ENCODE peak calls at places on chromosomes 2 and 18, in six cellular contexts. One of them, this sample, is unnamed.

GRCh38 chr18:48079885-48080284 is 149.4 kb upstream of the SMAD2 start:
- DNase-seq in SK-N-SH: no peak
- DNase-seq in naive thymus-derived CD4-positive, alpha-beta T cell: no peak
- DNase-seq in GM23248: no peak
- DNase-seq in right cardiac atrium: no peak
- DNase-seq in right lobe of liver: no peak
- DNase-seq in this sample: no peak

GRCh38 chr2:223860809-223861738 is 23.7 kb upstream of the AP1S3 start:
- DNase-seq in SK-N-SH: no peak
- DNase-seq in naive thymus-derived CD4-positive, alpha-beta T cell: no peak
- DNase-seq in GM23248: peak; percentile 68
- DNase-seq in right cardiac atrium: no peak
- DNase-seq in right lobe of liver: no peak
- DNase-seq in this sample: no peak

GRCh38 chr2:168622559-168622958 is 166.5 kb downstream of the CERS6 start:
- DNase-seq in SK-N-SH: no peak
- DNase-seq in naive thymus-derived CD4-positive, alpha-beta T cell: no peak
- DNase-seq in GM23248: no peak
- DNase-seq in right cardiac atrium: no peak
- DNase-seq in right lobe of liver: no peak
- DNase-seq in this sample: no peak

GRCh38 chr2:60439219-60439974 is 114.1 kb downstream of the BCL11A start:
- DNase-seq in SK-N-SH: peak; percentile 42
- DNase-seq in naive thymus-derived CD4-positive, alpha-beta T cell: no peak
- DNase-seq in GM23248: no peak
- DNase-seq in right cardiac atrium: peak; percentile 83
- DNase-seq in right lobe of liver: peak; percentile 53
- DNase-seq in this sample: no peak

GRCh38 chr2:230416061-230416721 is at the start of gene SP100:
- DNase-seq in SK-N-SH: no peak
- DNase-seq in naive thymus-derived CD4-positive, alpha-beta T cell: peak; percentile 73
- DNase-seq in GM23248: peak; percentile 93
- DNase-seq in right cardiac atrium: peak; percentile 88
- DNase-seq in right lobe of liver: peak; percentile 80
- DNase-seq in this sample: peak; percentile 79

GRCh38 chr2:191029280-191029908 is 15.4 kb upstream of the STAT1 start:
- DNase-seq in SK-N-SH: no peak
- DNase-seq in naive thymus-derived CD4-positive, alpha-beta T cell: no peak
- DNase-seq in GM23248: no peak
- DNase-seq in right cardiac atrium: no peak
- DNase-seq in right lobe of liver: no peak
- DNase-seq in this sample: no peak

GRCh38 chr2:216860738-216861137 is 874 bp upstream of the TNP1 start:
- DNase-seq in SK-N-SH: no peak
- DNase-seq in naive thymus-derived CD4-positive, alpha-beta T cell: no peak
- DNase-seq in GM23248: peak; percentile 25
- DNase-seq in right cardiac atrium: no peak
- DNase-seq in right lobe of liver: no peak
- DNase-seq in this sample: no peak

GRCh38 chr2:65277791-65278449 is 50.3 kb downstream of the ACTR2 start:
- DNase-seq in SK-N-SH: no peak
- DNase-seq in naive thymus-derived CD4-positive, alpha-beta T cell: no peak
- DNase-seq in GM23248: peak; percentile 57
- DNase-seq in right cardiac atrium: no peak
- DNase-seq in right lobe of liver: no peak
- DNase-seq in this sample: no peak

GRCh38 chr2:113858764-113859163 is 31.1 kb upstream of the ACTR3 start:
- DNase-seq in SK-N-SH: no peak
- DNase-seq in naive thymus-derived CD4-positive, alpha-beta T cell: no peak
- DNase-seq in GM23248: peak; percentile 97
- DNase-seq in right cardiac atrium: no peak
- DNase-seq in right lobe of liver: no peak
- DNase-seq in this sample: no peak

GRCh38 chr18:34287825-34288224 is 63.1 kb upstream of the NOL4 start:
- DNase-seq in SK-N-SH: no peak
- DNase-seq in naive thymus-derived CD4-positive, alpha-beta T cell: no peak
- DNase-seq in GM23248: no peak
- DNase-seq in right cardiac atrium: no peak
- DNase-seq in right lobe of liver: no peak
- DNase-seq in this sample: no peak

GRCh38 chr2:1572638-1573037 is 159.4 kb downstream of the TPO start:
- DNase-seq in SK-N-SH: no peak
- DNase-seq in naive thymus-derived CD4-positive, alpha-beta T cell: no peak
- DNase-seq in GM23248: peak; percentile 90
- DNase-seq in right cardiac atrium: peak; percentile 80
- DNase-seq in right lobe of liver: no peak
- DNase-seq in this sample: no peak

GRCh38 chr2:207269021-207269420 is 103.3 kb upstream of the KLF7 start:
- DNase-seq in SK-N-SH: no peak
- DNase-seq in naive thymus-derived CD4-positive, alpha-beta T cell: no peak
- DNase-seq in GM23248: no peak
- DNase-seq in right cardiac atrium: no peak
- DNase-seq in right lobe of liver: no peak
- DNase-seq in this sample: no peak

GRCh38 chr2:892892-893291 is 57.8 kb upstream of the SNTG2 start:
- DNase-seq in SK-N-SH: no peak
- DNase-seq in naive thymus-derived CD4-positive, alpha-beta T cell: no peak
- DNase-seq in GM23248: no peak
- DNase-seq in right cardiac atrium: no peak
- DNase-seq in right lobe of liver: no peak
- DNase-seq in this sample: no peak

GRCh38 chr2:207449673-207450072 is 80.1 kb upstream of the CREB1 start:
- DNase-seq in SK-N-SH: no peak
- DNase-seq in naive thymus-derived CD4-positive, alpha-beta T cell: no peak
- DNase-seq in GM23248: no peak
- DNase-seq in right cardiac atrium: no peak
- DNase-seq in right lobe of liver: no peak
- DNase-seq in this sample: no peak

GRCh38 chr2:11744631-11745394 is 1.6 kb upstream of the LPIN1 start:
- DNase-seq in SK-N-SH: peak; percentile 71
- DNase-seq in naive thymus-derived CD4-positive, alpha-beta T cell: peak; percentile 26
- DNase-seq in GM23248: peak; percentile 45
- DNase-seq in right cardiac atrium: peak; percentile 71
- DNase-seq in right lobe of liver: no peak
- DNase-seq in this sample: peak; percentile 47

GRCh38 chr2:15863089-15863488 is 77.3 kb upstream of the MYCN start:
- DNase-seq in SK-N-SH: no peak
- DNase-seq in naive thymus-derived CD4-positive, alpha-beta T cell: no peak
- DNase-seq in GM23248: no peak
- DNase-seq in right cardiac atrium: no peak
- DNase-seq in right lobe of liver: no peak
- DNase-seq in this sample: no peak

GRCh38 chr2:54543736-54544396 is 87.7 kb downstream of the SPTBN1 start:
- DNase-seq in SK-N-SH: no peak
- DNase-seq in naive thymus-derived CD4-positive, alpha-beta T cell: no peak
- DNase-seq in GM23248: no peak
- DNase-seq in right cardiac atrium: no peak
- DNase-seq in right lobe of liver: no peak
- DNase-seq in this sample: no peak

GRCh38 chr2:39241588-39241987 is 2.2 kb downstream of the CDKL4 start:
- DNase-seq in SK-N-SH: no peak
- DNase-seq in naive thymus-derived CD4-positive, alpha-beta T cell: no peak
- DNase-seq in GM23248: no peak
- DNase-seq in right cardiac atrium: no peak
- DNase-seq in right lobe of liver: no peak
- DNase-seq in this sample: no peak

GRCh38 chr2:238601433-238602222 is 174.9 kb downstream of the ASB1 start:
- DNase-seq in SK-N-SH: no peak
- DNase-seq in naive thymus-derived CD4-positive, alpha-beta T cell: no peak
- DNase-seq in GM23248: peak; percentile 92
- DNase-seq in right cardiac atrium: no peak
- DNase-seq in right lobe of liver: no peak
- DNase-seq in this sample: peak; percentile 73

GRCh38 chr2:117855886-117856285 is 41.4 kb downstream of the DDX18 start:
- DNase-seq in SK-N-SH: no peak
- DNase-seq in naive thymus-derived CD4-positive, alpha-beta T cell: no peak
- DNase-seq in GM23248: peak; percentile 25
- DNase-seq in right cardiac atrium: no peak
- DNase-seq in right lobe of liver: no peak
- DNase-seq in this sample: no peak

GRCh38 chr2:190340369-190340768 is 3.0 kb upstream of the INPP1 start:
- DNase-seq in SK-N-SH: no peak
- DNase-seq in naive thymus-derived CD4-positive, alpha-beta T cell: no peak
- DNase-seq in GM23248: peak; percentile 58
- DNase-seq in right cardiac atrium: no peak
- DNase-seq in right lobe of liver: no peak
- DNase-seq in this sample: no peak

GRCh38 chr2:28683100-28683706 is 68.4 kb upstream of the PPP1CB start:
- DNase-seq in SK-N-SH: no peak
- DNase-seq in naive thymus-derived CD4-positive, alpha-beta T cell: no peak
- DNase-seq in GM23248: peak; percentile 89
- DNase-seq in right cardiac atrium: peak; percentile 92
- DNase-seq in right lobe of liver: peak; percentile 83
- DNase-seq in this sample: peak; percentile 85

GRCh38 chr2:230054079-230054478 is 14.6 kb downstream of the SLC16A14 start:
- DNase-seq in SK-N-SH: no peak
- DNase-seq in naive thymus-derived CD4-positive, alpha-beta T cell: no peak
- DNase-seq in GM23248: peak; percentile 76
- DNase-seq in right cardiac atrium: no peak
- DNase-seq in right lobe of liver: no peak
- DNase-seq in this sample: no peak

GRCh38 chr2:69567909-69568300 is 75.6 kb downstream of the AAK1 start:
- DNase-seq in SK-N-SH: no peak
- DNase-seq in naive thymus-derived CD4-positive, alpha-beta T cell: no peak
- DNase-seq in GM23248: peak; percentile 19
- DNase-seq in right cardiac atrium: no peak
- DNase-seq in right lobe of liver: no peak
- DNase-seq in this sample: no peak

GRCh38 chr2:106105151-106105922 is 88.8 kb downstream of the UXS1 start:
- DNase-seq in SK-N-SH: no peak
- DNase-seq in naive thymus-derived CD4-positive, alpha-beta T cell: no peak
- DNase-seq in GM23248: no peak
- DNase-seq in right cardiac atrium: no peak
- DNase-seq in right lobe of liver: no peak
- DNase-seq in this sample: no peak

GRCh38 chr2:175742367-175742766 is 259.7 kb downstream of the LNPK start:
- DNase-seq in SK-N-SH: no peak
- DNase-seq in naive thymus-derived CD4-positive, alpha-beta T cell: no peak
- DNase-seq in GM23248: peak; percentile 90
- DNase-seq in right cardiac atrium: no peak
- DNase-seq in right lobe of liver: no peak
- DNase-seq in this sample: no peak

GRCh38 chr2:66236816-66237469 is 198.0 kb upstream of the MEIS1 start:
- DNase-seq in SK-N-SH: no peak
- DNase-seq in naive thymus-derived CD4-positive, alpha-beta T cell: no peak
- DNase-seq in GM23248: no peak
- DNase-seq in right cardiac atrium: no peak
- DNase-seq in right lobe of liver: no peak
- DNase-seq in this sample: no peak

GRCh38 chr18:35114305-35114704 is 73.1 kb downstream of the MAPRE2 start:
- DNase-seq in SK-N-SH: no peak
- DNase-seq in naive thymus-derived CD4-positive, alpha-beta T cell: no peak
- DNase-seq in GM23248: no peak
- DNase-seq in right cardiac atrium: no peak
- DNase-seq in right lobe of liver: no peak
- DNase-seq in this sample: no peak

GRCh38 chr2:8676915-8677645 is 4.8 kb upstream of the ID2 start:
- DNase-seq in SK-N-SH: peak; percentile 84
- DNase-seq in naive thymus-derived CD4-positive, alpha-beta T cell: no peak
- DNase-seq in GM23248: peak; percentile 62
- DNase-seq in right cardiac atrium: peak; percentile 49
- DNase-seq in right lobe of liver: no peak
- DNase-seq in this sample: no peak

GRCh38 chr2:121803503-121803902 is 48.1 kb downstream of the TSN start:
- DNase-seq in SK-N-SH: no peak
- DNase-seq in naive thymus-derived CD4-positive, alpha-beta T cell: no peak
- DNase-seq in GM23248: no peak
- DNase-seq in right cardiac atrium: no peak
- DNase-seq in right lobe of liver: no peak
- DNase-seq in this sample: no peak

DNA sequence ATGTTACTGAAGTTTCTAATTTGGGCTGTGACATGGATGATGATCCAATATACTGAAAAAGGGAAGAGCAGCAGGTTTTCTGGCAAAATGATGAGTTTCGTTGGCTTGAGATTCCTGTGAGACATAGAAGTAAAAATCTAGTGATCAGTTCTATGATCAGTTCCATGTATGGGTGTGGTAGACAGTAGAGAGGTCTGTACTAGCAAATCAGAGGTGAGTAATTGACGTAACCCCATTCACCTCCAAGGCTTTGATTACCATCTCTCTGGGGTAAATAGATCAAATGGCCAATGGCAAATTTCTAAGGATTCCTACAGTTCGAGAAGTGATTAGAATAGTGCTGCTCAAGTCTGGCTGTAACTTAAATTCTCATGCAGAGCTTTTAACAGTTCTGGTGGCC is 6.4 kb downstream of the ITGA4 start:
- DNase-seq in SK-N-SH: no peak
- DNase-seq in naive thymus-derived CD4-positive, alpha-beta T cell: no peak
- DNase-seq in GM23248: no peak
- DNase-seq in right cardiac atrium: no peak
- DNase-seq in right lobe of liver: no peak
- DNase-seq in this sample: no peak
- H3K27ac ChIP-seq in SK-N-SH: no peak overlapping the region
- H3K27ac ChIP-seq in naive thymus-derived CD4-positive, alpha-beta T cell: peak overlapping the region; percentile 68
- H3K27ac ChIP-seq in GM23248: no peak overlapping the region
- H3K27ac ChIP-seq in right cardiac atrium: no peak overlapping the region
- H3K27ac ChIP-seq in right lobe of liver: no peak overlapping the region
- H3K27ac ChIP-seq in this sample: no peak overlapping the region

DNA sequence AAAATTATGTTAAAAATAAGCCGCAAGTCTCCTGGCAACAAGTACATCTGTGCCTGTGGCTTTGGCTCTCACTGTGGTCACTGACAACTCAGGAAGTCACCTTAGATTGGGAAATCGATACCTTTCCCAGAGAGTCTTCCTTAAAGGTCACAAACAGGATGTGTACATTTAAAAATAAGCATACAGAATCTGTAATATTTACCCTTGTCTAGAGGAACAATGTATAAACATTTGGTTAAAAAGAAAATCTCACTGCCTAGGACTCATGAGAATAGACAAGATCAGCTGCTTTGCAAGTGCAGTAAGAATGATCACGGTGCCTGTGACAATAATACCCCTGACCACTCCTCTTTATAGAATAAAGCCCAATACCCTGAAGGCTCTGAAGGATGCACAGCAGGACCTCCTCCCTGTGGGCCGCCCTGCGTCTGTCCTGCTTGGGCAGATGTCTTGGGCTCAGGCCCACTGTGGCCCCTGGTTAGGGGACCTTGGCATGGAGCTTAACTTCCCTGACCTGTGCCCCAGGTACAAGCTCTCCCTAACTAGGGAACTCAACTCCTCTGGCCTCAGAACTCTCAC is 98.0 kb upstream of the MGAT4A start:
- DNase-seq in SK-N-SH: no peak
- DNase-seq in naive thymus-derived CD4-positive, alpha-beta T cell: no peak
- DNase-seq in GM23248: no peak
- DNase-seq in right cardiac atrium: no peak
- DNase-seq in right lobe of liver: no peak
- DNase-seq in this sample: no peak
- H3K4me3 ChIP-seq in SK-N-SH: no peak overlapping the region
- H3K4me3 ChIP-seq in naive thymus-derived CD4-positive, alpha-beta T cell: no peak overlapping the region
- H3K4me3 ChIP-seq in GM23248: no peak overlapping the region
- H3K4me3 ChIP-seq in right cardiac atrium: no peak overlapping the region
- H3K4me3 ChIP-seq in right lobe of liver: no peak overlapping the region
- H3K4me3 ChIP-seq in this sample: no peak overlapping the region

GRCh38 chr2:234146087-234146826 is 95.8 kb downstream of the SPP2 start:
- DNase-seq in SK-N-SH: no peak
- DNase-seq in naive thymus-derived CD4-positive, alpha-beta T cell: no peak
- DNase-seq in GM23248: peak; percentile 85
- DNase-seq in right cardiac atrium: no peak
- DNase-seq in right lobe of liver: no peak
- DNase-seq in this sample: no peak
- H3K4me1 ChIP-seq in SK-N-SH: peaks cover 8% of the 10 kb centered on the region
- H3K4me1 ChIP-seq in naive thymus-derived CD4-positive, alpha-beta T cell: peaks cover 29% of the 10 kb centered on the region
- H3K4me1 ChIP-seq in GM23248: peaks cover 6% of the 10 kb centered on the region
- H3K4me1 ChIP-seq in right cardiac atrium: no peaks in the 10 kb centered on the region
- H3K4me1 ChIP-seq in right lobe of liver: no peaks in the 10 kb centered on the region
- H3K4me1 ChIP-seq in this sample: no peaks in the 10 kb centered on the region

GRCh38 chr2:53353372-53354111 is 414.1 kb upstream of the CHAC2 start:
- DNase-seq in SK-N-SH: no peak
- DNase-seq in naive thymus-derived CD4-positive, alpha-beta T cell: no peak
- DNase-seq in GM23248: peak; percentile 52
- DNase-seq in right cardiac atrium: no peak
- DNase-seq in right lobe of liver: no peak
- DNase-seq in this sample: no peak
- H3K27ac ChIP-seq in SK-N-SH: no peak overlapping the region
- H3K27ac ChIP-seq in naive thymus-derived CD4-positive, alpha-beta T cell: no peak overlapping the region
- H3K27ac ChIP-seq in GM23248: no peak overlapping the region
- H3K27ac ChIP-seq in right cardiac atrium: no peak overlapping the region
- H3K27ac ChIP-seq in right lobe of liver: no peak overlapping the region
- H3K27ac ChIP-seq in this sample: no peak overlapping the region